ENCODE peak calls at places on chromosomes 13 and 19, in eight cellular contexts. One of them, this sample, is unnamed.

GRCh38 chr13:83620535-83621220 is 261.6 kb downstream of the SLITRK1 start:
- DNase-seq in fibroblast of lung: peak; percentile 61
- DNase-seq in prostate gland: no peak
- DNase-seq in heart left ventricle: no peak
- DNase-seq in trophoblast cell: peak; percentile 2
- DNase-seq in uterus: no peak
- DNase-seq in stomach: no peak
- DNase-seq in right atrium auricular region: no peak
- DNase-seq in this sample: no peak

GRCh38 chr19:47790398-47790814 is 11.9 kb downstream of the SELENOW start:
- DNase-seq in right atrium auricular region: peak; percentile 85
- DNase-seq in trophoblast cell: peak; percentile 79
- DNase-seq in uterus: peak; percentile 80
- DNase-seq in prostate gland: peak; percentile 63
- DNase-seq in stomach: peak; percentile 85
- DNase-seq in heart left ventricle: peak; percentile 85
- DNase-seq in fibroblast of lung: peak; percentile 62
- DNase-seq in this sample: peak; percentile 64

GRCh38 chr13:21242236-21242635 is 65.8 kb downstream of the MRPL57 start:
- DNase-seq in uterus: no peak
- DNase-seq in prostate gland: no peak
- DNase-seq in heart left ventricle: no peak
- DNase-seq in stomach: no peak
- DNase-seq in fibroblast of lung: no peak
- DNase-seq in right atrium auricular region: no peak
- DNase-seq in trophoblast cell: no peak
- DNase-seq in this sample: no peak

GRCh38 chr19:15210323-15210774 is 9.6 kb upstream of the NOTCH3 start:
- DNase-seq in trophoblast cell: peak; percentile 39
- DNase-seq in prostate gland: no peak
- DNase-seq in right atrium auricular region: peak; percentile 79
- DNase-seq in heart left ventricle: peak; percentile 73
- DNase-seq in fibroblast of lung: peak; percentile 70
- DNase-seq in stomach: no peak
- DNase-seq in uterus: peak; percentile 56
- DNase-seq in this sample: no peak

GRCh38 chr13:99383946-99384345 is 76.7 kb upstream of the GPR183 start:
- DNase-seq in stomach: no peak
- DNase-seq in trophoblast cell: no peak
- DNase-seq in prostate gland: no peak
- DNase-seq in fibroblast of lung: no peak
- DNase-seq in heart left ventricle: no peak
- DNase-seq in uterus: no peak
- DNase-seq in right atrium auricular region: no peak
- DNase-seq in this sample: no peak

GRCh38 chr13:113874579-113875428 is 10.9 kb upstream of the GAS6 start:
- DNase-seq in trophoblast cell: no peak
- DNase-seq in heart left ventricle: no peak
- DNase-seq in right atrium auricular region: peak; percentile 42
- DNase-seq in uterus: no peak
- DNase-seq in stomach: no peak
- DNase-seq in fibroblast of lung: no peak
- DNase-seq in prostate gland: no peak
- DNase-seq in this sample: no peak

GRCh38 chr19:52307275-52307674 is 10.3 kb downstream of the ZNF480 start:
- DNase-seq in stomach: no peak
- DNase-seq in uterus: no peak
- DNase-seq in fibroblast of lung: peak; percentile 38
- DNase-seq in right atrium auricular region: no peak
- DNase-seq in trophoblast cell: peak; percentile 3
- DNase-seq in prostate gland: no peak
- DNase-seq in heart left ventricle: no peak
- DNase-seq in this sample: peak; percentile 8

GRCh38 chr19:46542428-46543230 is 47.0 kb upstream of the PNMA8B start:
- DNase-seq in prostate gland: peak; percentile 89
- DNase-seq in uterus: peak; percentile 95
- DNase-seq in trophoblast cell: peak; percentile 100
- DNase-seq in right atrium auricular region: peak; percentile 99
- DNase-seq in fibroblast of lung: peak; percentile 91
- DNase-seq in stomach: peak; percentile 97
- DNase-seq in heart left ventricle: peak; percentile 87
- DNase-seq in this sample: peak; percentile 87

GRCh38 chr13:32113564-32113963 is 82.0 kb downstream of the FRY start:
- DNase-seq in prostate gland: no peak
- DNase-seq in heart left ventricle: no peak
- DNase-seq in trophoblast cell: no peak
- DNase-seq in right atrium auricular region: no peak
- DNase-seq in stomach: no peak
- DNase-seq in uterus: no peak
- DNase-seq in fibroblast of lung: no peak
- DNase-seq in this sample: peak; percentile 52

GRCh38 chr19:30256510-30256850 is 115.7 kb upstream of the ZNF536 start:
- DNase-seq in prostate gland: no peak
- DNase-seq in trophoblast cell: no peak
- DNase-seq in stomach: no peak
- DNase-seq in heart left ventricle: no peak
- DNase-seq in fibroblast of lung: no peak
- DNase-seq in uterus: no peak
- DNase-seq in right atrium auricular region: no peak
- DNase-seq in this sample: no peak

GRCh38 chr13:35978607-35979316 is 152.4 kb downstream of the DCLK1 start:
- DNase-seq in trophoblast cell: peak; percentile 94
- DNase-seq in prostate gland: peak; percentile 30
- DNase-seq in right atrium auricular region: no peak
- DNase-seq in uterus: peak; percentile 60
- DNase-seq in stomach: no peak
- DNase-seq in heart left ventricle: no peak
- DNase-seq in fibroblast of lung: peak; percentile 86
- DNase-seq in this sample: peak; percentile 78

GRCh38 chr19:38656171-38656981 is 8.9 kb downstream of the ACTN4 start:
- DNase-seq in right atrium auricular region: no peak
- DNase-seq in prostate gland: no peak
- DNase-seq in heart left ventricle: no peak
- DNase-seq in stomach: no peak
- DNase-seq in trophoblast cell: peak; percentile 73
- DNase-seq in fibroblast of lung: peak; percentile 68
- DNase-seq in uterus: no peak
- DNase-seq in this sample: no peak

GRCh38 chr13:25741796-25742195 is 310.0 kb downstream of the SHISA2 start:
- DNase-seq in uterus: no peak
- DNase-seq in trophoblast cell: no peak
- DNase-seq in prostate gland: no peak
- DNase-seq in stomach: no peak
- DNase-seq in right atrium auricular region: no peak
- DNase-seq in heart left ventricle: no peak
- DNase-seq in fibroblast of lung: no peak
- DNase-seq in this sample: no peak

GRCh38 chr13:93304134-93304533 is 77.5 kb downstream of the GPC6 start:
- DNase-seq in trophoblast cell: no peak
- DNase-seq in fibroblast of lung: no peak
- DNase-seq in right atrium auricular region: no peak
- DNase-seq in prostate gland: no peak
- DNase-seq in uterus: no peak
- DNase-seq in heart left ventricle: no peak
- DNase-seq in stomach: no peak
- DNase-seq in this sample: no peak

GRCh38 chr19:22622901-22623840 is 11.0 kb upstream of the ZNF492 start:
- DNase-seq in trophoblast cell: no peak
- DNase-seq in fibroblast of lung: no peak
- DNase-seq in heart left ventricle: peak; percentile 38
- DNase-seq in right atrium auricular region: peak; percentile 59
- DNase-seq in uterus: no peak
- DNase-seq in prostate gland: no peak
- DNase-seq in stomach: no peak
- DNase-seq in this sample: no peak

GRCh38 chr19:41691268-41691970 is 3.3 kb upstream of the CEACAM7 start:
- DNase-seq in heart left ventricle: no peak
- DNase-seq in trophoblast cell: peak; percentile 26
- DNase-seq in right atrium auricular region: peak; percentile 9
- DNase-seq in uterus: no peak
- DNase-seq in prostate gland: no peak
- DNase-seq in stomach: peak; percentile 45
- DNase-seq in fibroblast of lung: no peak
- DNase-seq in this sample: peak; percentile 20

GRCh38 chr19:51702103-51702753 is 9.1 kb downstream of the SPACA6 start:
- DNase-seq in fibroblast of lung: peak; percentile 36
- DNase-seq in heart left ventricle: peak; percentile 76
- DNase-seq in prostate gland: peak; percentile 85
- DNase-seq in right atrium auricular region: peak; percentile 89
- DNase-seq in stomach: peak; percentile 92
- DNase-seq in uterus: peak; percentile 84
- DNase-seq in trophoblast cell: peak; percentile 90
- DNase-seq in this sample: peak; percentile 29

GRCh38 chr13:108155185-108156106 is 59.9 kb downstream of the LIG4 start:
- DNase-seq in heart left ventricle: peak; percentile 29
- DNase-seq in uterus: peak; percentile 18
- DNase-seq in fibroblast of lung: peak; percentile 64
- DNase-seq in prostate gland: no peak
- DNase-seq in trophoblast cell: peak; percentile 75
- DNase-seq in right atrium auricular region: peak; percentile 71
- DNase-seq in stomach: peak; percentile 75
- DNase-seq in this sample: peak; percentile 60

DNA sequence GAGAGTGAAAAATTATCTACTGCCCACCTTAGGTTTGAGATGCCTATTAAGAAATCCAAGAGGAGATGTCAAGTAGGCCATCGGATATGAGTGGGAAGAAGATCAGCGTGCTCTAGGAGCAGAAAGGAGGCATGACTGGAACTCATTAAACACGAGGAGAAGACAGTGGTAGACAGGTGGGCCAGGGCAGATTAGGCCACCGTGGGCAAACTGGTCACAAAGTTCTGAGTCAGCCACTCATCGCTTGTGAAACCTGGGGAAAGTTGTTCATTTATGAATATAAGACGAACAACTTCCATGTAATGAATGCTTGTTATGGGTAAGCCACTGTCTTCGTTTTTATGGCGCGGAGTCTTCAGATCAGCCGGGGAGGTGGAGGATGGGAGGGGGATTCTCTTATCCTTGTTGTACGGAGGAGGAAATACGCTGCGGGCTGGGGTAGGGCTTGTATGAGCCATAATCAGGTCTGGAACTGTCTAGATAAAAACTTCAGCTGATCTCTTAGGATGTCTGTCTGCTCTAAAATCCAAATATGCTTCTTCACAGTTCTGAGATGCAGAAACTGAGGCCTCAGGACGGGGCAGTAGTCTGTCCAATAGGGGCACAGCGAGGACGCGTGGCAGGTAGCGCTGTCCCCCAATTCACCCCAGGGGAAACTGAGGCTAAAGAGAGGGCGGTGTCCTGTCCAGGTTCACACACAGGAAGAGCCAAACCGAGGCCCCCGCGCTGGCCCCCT is 1.1 kb upstream of the ZNF444 start:
- DNase-seq in right atrium auricular region: no peak
- DNase-seq in stomach: no peak
- DNase-seq in trophoblast cell: peak; percentile 39
- DNase-seq in uterus: no peak
- DNase-seq in prostate gland: no peak
- DNase-seq in fibroblast of lung: no peak
- DNase-seq in heart left ventricle: no peak
- DNase-seq in this sample: no peak
- H3K4me1 ChIP-seq in right atrium auricular region: no peaks in the 10 kb centered on the region
- H3K4me1 ChIP-seq in stomach: peaks cover 68% of the 10 kb centered on the region
- H3K4me1 ChIP-seq in trophoblast cell: peaks cover 15% of the 10 kb centered on the region
- H3K4me1 ChIP-seq in uterus: no peaks in the 10 kb centered on the region
- H3K4me1 ChIP-seq in prostate gland: peaks cover 22% of the 10 kb centered on the region
- H3K4me1 ChIP-seq in fibroblast of lung: no peaks in the 10 kb centered on the region
- H3K4me1 ChIP-seq in heart left ventricle: peaks cover 14% of the 10 kb centered on the region
- H3K4me1 ChIP-seq in this sample: peaks cover 10% of the 10 kb centered on the region

GRCh38 chr13:48624858-48625257 is 28.9 kb upstream of the CYSLTR2 start:
- DNase-seq in trophoblast cell: peak; percentile 65
- DNase-seq in prostate gland: no peak
- DNase-seq in fibroblast of lung: peak; percentile 50
- DNase-seq in right atrium auricular region: no peak
- DNase-seq in heart left ventricle: no peak
- DNase-seq in uterus: peak; percentile 53
- DNase-seq in stomach: no peak
- DNase-seq in this sample: peak; percentile 52

GRCh38 chr13:48625396-48626076 is 28.2 kb upstream of the CYSLTR2 start:
- DNase-seq in stomach: no peak
- DNase-seq in uterus: no peak
- DNase-seq in fibroblast of lung: no peak
- DNase-seq in heart left ventricle: no peak
- DNase-seq in right atrium auricular region: no peak
- DNase-seq in trophoblast cell: no peak
- DNase-seq in prostate gland: no peak
- DNase-seq in this sample: no peak

GRCh38 chr13:48626077-48626449 is 27.7 kb upstream of the CYSLTR2 start:
- DNase-seq in heart left ventricle: no peak
- DNase-seq in fibroblast of lung: peak; percentile 62
- DNase-seq in prostate gland: no peak
- DNase-seq in stomach: no peak
- DNase-seq in uterus: peak; percentile 47
- DNase-seq in right atrium auricular region: no peak
- DNase-seq in trophoblast cell: peak; percentile 95
- DNase-seq in this sample: peak; percentile 94

GRCh38 chr13:48626726-48627451 is 26.8 kb upstream of the CYSLTR2 start:
- DNase-seq in prostate gland: no peak
- DNase-seq in trophoblast cell: peak; percentile 52
- DNase-seq in fibroblast of lung: no peak
- DNase-seq in heart left ventricle: no peak
- DNase-seq in stomach: no peak
- DNase-seq in right atrium auricular region: no peak
- DNase-seq in uterus: no peak
- DNase-seq in this sample: peak; percentile 49

GRCh38 chr13:48624016-48624415 is 29.7 kb upstream of the CYSLTR2 start:
- DNase-seq in uterus: no peak
- DNase-seq in prostate gland: no peak
- DNase-seq in trophoblast cell: no peak
- DNase-seq in right atrium auricular region: no peak
- DNase-seq in heart left ventricle: no peak
- DNase-seq in fibroblast of lung: no peak
- DNase-seq in stomach: no peak
- DNase-seq in this sample: no peak
- H3K4me1 ChIP-seq in uterus: peaks cover 8% of the 10 kb centered on the region
- H3K4me1 ChIP-seq in prostate gland: no peaks in the 10 kb centered on the region
- H3K4me1 ChIP-seq in trophoblast cell: peaks cover 4% of the 10 kb centered on the region
- H3K4me1 ChIP-seq in right atrium auricular region: no peaks in the 10 kb centered on the region
- H3K4me1 ChIP-seq in heart left ventricle: peaks cover 22% of the 10 kb centered on the region
- H3K4me1 ChIP-seq in fibroblast of lung: no peaks in the 10 kb centered on the region
- H3K4me1 ChIP-seq in stomach: peaks cover 6% of the 10 kb centered on the region
- H3K4me1 ChIP-seq in this sample: peaks cover 10% of the 10 kb centered on the region

GRCh38 chr19:1365964-1366695 is 17.6 kb upstream of the NDUFS7 start:
- DNase-seq in fibroblast of lung: no peak
- DNase-seq in trophoblast cell: no peak
- DNase-seq in stomach: no peak
- DNase-seq in uterus: no peak
- DNase-seq in right atrium auricular region: no peak
- DNase-seq in heart left ventricle: no peak
- DNase-seq in prostate gland: no peak
- DNase-seq in this sample: no peak
- H3K4me1 ChIP-seq in fibroblast of lung: peaks cover 12% of the 10 kb centered on the region
- H3K4me1 ChIP-seq in trophoblast cell: no peaks in the 10 kb centered on the region
- H3K4me1 ChIP-seq in stomach: peaks cover 11% of the 10 kb centered on the region
- H3K4me1 ChIP-seq in uterus: peaks cover 13% of the 10 kb centered on the region
- H3K4me1 ChIP-seq in right atrium auricular region: no peaks in the 10 kb centered on the region
- H3K4me1 ChIP-seq in heart left ventricle: peaks cover 38% of the 10 kb centered on the region
- H3K4me1 ChIP-seq in prostate gland: peaks cover 5% of the 10 kb centered on the region
- H3K4me1 ChIP-seq in this sample: peaks cover 7% of the 10 kb centered on the region

DNA sequence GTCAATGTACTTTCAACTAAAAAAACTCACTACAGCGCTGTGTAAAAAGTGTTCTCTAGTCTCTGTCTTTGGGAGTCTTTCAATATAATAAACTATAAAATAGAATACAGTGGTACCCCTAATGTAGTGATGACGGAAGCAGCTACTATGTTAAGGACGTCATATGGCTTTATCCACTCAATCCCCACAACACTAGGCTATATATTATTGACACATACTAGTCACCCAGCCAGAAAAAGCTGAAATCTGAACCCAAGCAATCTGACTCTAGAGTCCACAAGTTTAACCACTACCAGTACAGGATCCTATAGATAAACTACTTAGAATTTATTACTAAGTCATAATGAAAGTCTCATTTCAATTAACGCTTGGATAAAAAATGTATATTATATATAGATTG is 48.3 kb downstream of the ELF1 start:
- DNase-seq in right atrium auricular region: no peak
- DNase-seq in fibroblast of lung: no peak
- DNase-seq in trophoblast cell: no peak
- DNase-seq in prostate gland: no peak
- DNase-seq in uterus: no peak
- DNase-seq in heart left ventricle: no peak
- DNase-seq in stomach: no peak
- DNase-seq in this sample: no peak
- H3K4me1 ChIP-seq in right atrium auricular region: no peaks in the 10 kb centered on the region
- H3K4me1 ChIP-seq in fibroblast of lung: no peaks in the 10 kb centered on the region
- H3K4me1 ChIP-seq in trophoblast cell: no peaks in the 10 kb centered on the region
- H3K4me1 ChIP-seq in prostate gland: peaks cover 7% of the 10 kb centered on the region
- H3K4me1 ChIP-seq in uterus: no peaks in the 10 kb centered on the region
- H3K4me1 ChIP-seq in heart left ventricle: peaks cover 98% of the 10 kb centered on the region
- H3K4me1 ChIP-seq in stomach: peaks cover 65% of the 10 kb centered on the region
- H3K4me1 ChIP-seq in this sample: peaks cover 5% of the 10 kb centered on the region